ENCODE peak calls at places on chromosomes 12 and 14, in four cellular contexts. E is mammary epithelial cell, Y is left lung, H is neuronal stem cell. M is an unnamed sample.

GRCh38 chr14:50045039-50045711 is 71.2 kb downstream of the VCPKMT start:
- DNase-seq in E (peak; percentile 62), Y (peak; percentile 88), H (no peak), M (peak; percentile 91)

GRCh38 chr14:44029933-44030332 is 477.1 kb downstream of the FSCB start:
- DNase-seq in E (peak; percentile 1), Y (no peak), H (no peak), M (no peak)

GRCh38 chr12:117359029-117359845 is 2.2 kb downstream of the NOS1 start:
- DNase-seq in E (no peak), Y (no peak), H (no peak), M (no peak)

GRCh38 chr14:71465316-71465715 is 466.9 kb upstream of the RGS6 start:
- DNase-seq in E (no peak), Y (no peak), H (no peak), M (peak; percentile 59)

GRCh38 chr12:29783773-29784666 is at the start of gene TMTC1:
- DNase-seq in E (peak; percentile 61), Y (peak; percentile 64), H (peak; percentile 80), M (peak; percentile 53)

GRCh38 chr14:38254565-38255407 is 1.1 kb downstream of the CLEC14A start:
- DNase-seq in E (no peak), Y (no peak), H (no peak), M (no peak)

GRCh38 chr12:114480309-114481199 is 74.6 kb upstream of the TBX5 start:
- DNase-seq in E (peak; percentile 30), Y (no peak), H (no peak), M (peak; percentile 75)

GRCh38 chr12:128864516-128865186 is 11.4 kb downstream of the GLT1D1 start:
- DNase-seq in E (no peak), Y (no peak), H (no peak), M (no peak)

GRCh38 chr12:68591716-68592437 is 18.8 kb upstream of the RAP1B start:
- DNase-seq in E (no peak), Y (no peak), H (no peak), M (no peak)

GRCh38 chr12:16611146-16611545 is 5.2 kb upstream of the LMO3 start:
- DNase-seq in E (no peak), Y (no peak), H (no peak), M (no peak)
- H3K4me3 ChIP-seq in E (no peak overlapping the region), Y (no peak overlapping the region), H (no peak overlapping the region), M (no peak overlapping the region)

GRCh38 chr14:74826574-74826973 is 49.4 kb downstream of the PROX2 start:
- DNase-seq in E (no peak), Y (no peak), H (no peak), M (no peak)

GRCh38 chr14:74821267-74821915 is 54.6 kb downstream of the PROX2 start:
- DNase-seq in E (no peak), Y (no peak), H (no peak), M (no peak)

GRCh38 chr14:74820288-74820687 is 55.7 kb downstream of the PROX2 start:
- DNase-seq in E (no peak), Y (no peak), H (no peak), M (no peak)

GRCh38 chr14:74829238-74829637 is 46.7 kb downstream of the PROX2 start:
- DNase-seq in E (no peak), Y (no peak), H (no peak), M (no peak)

GRCh38 chr14:74825008-74825407 is 50.9 kb downstream of the PROX2 start:
- DNase-seq in E (peak; percentile 24), Y (no peak), H (no peak), M (peak; percentile 78)
- H3K4me3 ChIP-seq in E (no peak overlapping the region), Y (no peak overlapping the region), H (no peak overlapping the region), M (no peak overlapping the region)

GRCh38 chr14:57266060-57266459 is 2.6 kb downstream of the EXOC5 start:
- DNase-seq in E (no peak), Y (no peak), H (no peak), M (peak; percentile 19)
- H3K4me3 ChIP-seq in E (no peak overlapping the region), Y (no peak overlapping the region), H (no peak overlapping the region), M (no peak overlapping the region)

GRCh38 chr12:1630827-1631591 is 2.0 kb downstream of the WNT5B start:
- DNase-seq in E (no peak), Y (no peak), H (no peak), M (no peak)
- H3K4me3 ChIP-seq in E (no peak overlapping the region), Y (no peak overlapping the region), H (no peak overlapping the region), M (peak overlapping the region; percentile 46)

GRCh38 chr14:59465570-59466150 is 480 bp upstream of the GPR135 start:
- DNase-seq in E (no peak), Y (no peak), H (no peak), M (no peak)
- H3K4me3 ChIP-seq in E (no peak overlapping the region), Y (peak overlapping the region; percentile 57), H (no peak overlapping the region), M (peak overlapping the region; percentile 63)